ENCODE peak calls at places on chromosomes 6 and 20, in five cellular contexts. One of them, this sample, is unnamed.

GRCh38 chr6:14732845-14733757 is 512.8 kb upstream of the JARID2 start:
- DNase-seq in HL-60: no peak
- DNase-seq in ovary: no peak
- DNase-seq in stimulated activated CD4-positive, alpha-beta T cell treated with anti-CD3 and anti-CD28 coated beads, Interleukin-1b, Interleukin-23, amount 100 ng/mL, for 48 hours: peak; percentile 83
- DNase-seq in kidney epithelial cell: peak; percentile 79
- DNase-seq in this sample: peak; percentile 90

GRCh38 chr20:51631011-51631950 is 88.8 kb upstream of the NFATC2 start:
- DNase-seq in HL-60: peak; percentile 54
- DNase-seq in stimulated activated CD4-positive, alpha-beta T cell treated with anti-CD3 and anti-CD28 coated beads, Interleukin-1b, Interleukin-23, amount 100 ng/mL, for 48 hours: peak; percentile 46
- DNase-seq in kidney epithelial cell: peak; percentile 97
- DNase-seq in ovary: peak; percentile 60
- DNase-seq in this sample: no peak

GRCh38 chr6:31497595-31498476 is at the start of gene MICB:
- DNase-seq in kidney epithelial cell: peak; percentile 66
- DNase-seq in stimulated activated CD4-positive, alpha-beta T cell treated with anti-CD3 and anti-CD28 coated beads, Interleukin-1b, Interleukin-23, amount 100 ng/mL, for 48 hours: peak; percentile 81
- DNase-seq in ovary: peak; percentile 56
- DNase-seq in HL-60: peak; percentile 78
- DNase-seq in this sample: peak; percentile 46

GRCh38 chr20:36311854-36312723 is 6.0 kb downstream of the DLGAP4 start:
- DNase-seq in ovary: no peak
- DNase-seq in kidney epithelial cell: no peak
- DNase-seq in stimulated activated CD4-positive, alpha-beta T cell treated with anti-CD3 and anti-CD28 coated beads, Interleukin-1b, Interleukin-23, amount 100 ng/mL, for 48 hours: no peak
- DNase-seq in HL-60: no peak
- DNase-seq in this sample: no peak

GRCh38 chr20:61126369-61127195 is 125.5 kb upstream of the CDH4 start:
- DNase-seq in kidney epithelial cell: no peak
- DNase-seq in HL-60: no peak
- DNase-seq in stimulated activated CD4-positive, alpha-beta T cell treated with anti-CD3 and anti-CD28 coated beads, Interleukin-1b, Interleukin-23, amount 100 ng/mL, for 48 hours: no peak
- DNase-seq in ovary: no peak
- DNase-seq in this sample: no peak

GRCh38 chr6:163290545-163291274 is 123.8 kb upstream of the QKI start:
- DNase-seq in stimulated activated CD4-positive, alpha-beta T cell treated with anti-CD3 and anti-CD28 coated beads, Interleukin-1b, Interleukin-23, amount 100 ng/mL, for 48 hours: no peak
- DNase-seq in HL-60: no peak
- DNase-seq in ovary: no peak
- DNase-seq in kidney epithelial cell: no peak
- DNase-seq in this sample: no peak

GRCh38 chr6:137342607-137343186 is 123.5 kb upstream of the IFNGR1 start:
- DNase-seq in kidney epithelial cell: no peak
- DNase-seq in stimulated activated CD4-positive, alpha-beta T cell treated with anti-CD3 and anti-CD28 coated beads, Interleukin-1b, Interleukin-23, amount 100 ng/mL, for 48 hours: no peak
- DNase-seq in ovary: peak; percentile 27
- DNase-seq in HL-60: no peak
- DNase-seq in this sample: no peak

GRCh38 chr20:51945881-51946280 is 143.6 kb upstream of the SALL4 start:
- DNase-seq in ovary: no peak
- DNase-seq in stimulated activated CD4-positive, alpha-beta T cell treated with anti-CD3 and anti-CD28 coated beads, Interleukin-1b, Interleukin-23, amount 100 ng/mL, for 48 hours: no peak
- DNase-seq in kidney epithelial cell: no peak
- DNase-seq in HL-60: no peak
- DNase-seq in this sample: no peak

GRCh38 chr6:151842816-151843215 is 35.3 kb downstream of the ESR1 start:
- DNase-seq in kidney epithelial cell: no peak
- DNase-seq in ovary: no peak
- DNase-seq in stimulated activated CD4-positive, alpha-beta T cell treated with anti-CD3 and anti-CD28 coated beads, Interleukin-1b, Interleukin-23, amount 100 ng/mL, for 48 hours: no peak
- DNase-seq in HL-60: no peak
- DNase-seq in this sample: no peak

GRCh38 chr6:111124406-111124805 is 37.1 kb downstream of the SLC16A10 start:
- DNase-seq in stimulated activated CD4-positive, alpha-beta T cell treated with anti-CD3 and anti-CD28 coated beads, Interleukin-1b, Interleukin-23, amount 100 ng/mL, for 48 hours: no peak
- DNase-seq in ovary: no peak
- DNase-seq in HL-60: no peak
- DNase-seq in kidney epithelial cell: no peak
- DNase-seq in this sample: no peak

GRCh38 chr6:79699606-79700005 is 68.5 kb downstream of the SH3BGRL2 start:
- DNase-seq in stimulated activated CD4-positive, alpha-beta T cell treated with anti-CD3 and anti-CD28 coated beads, Interleukin-1b, Interleukin-23, amount 100 ng/mL, for 48 hours: no peak
- DNase-seq in kidney epithelial cell: no peak
- DNase-seq in HL-60: no peak
- DNase-seq in ovary: no peak
- DNase-seq in this sample: no peak

GRCh38 chr6:1554241-1554880 is 55.4 kb upstream of the FOXC1 start:
- DNase-seq in kidney epithelial cell: no peak
- DNase-seq in stimulated activated CD4-positive, alpha-beta T cell treated with anti-CD3 and anti-CD28 coated beads, Interleukin-1b, Interleukin-23, amount 100 ng/mL, for 48 hours: no peak
- DNase-seq in ovary: no peak
- DNase-seq in HL-60: no peak
- DNase-seq in this sample: no peak

GRCh38 chr20:9503530-9504251 is 10.7 kb upstream of the LAMP5 start:
- DNase-seq in kidney epithelial cell: no peak
- DNase-seq in HL-60: no peak
- DNase-seq in ovary: no peak
- DNase-seq in stimulated activated CD4-positive, alpha-beta T cell treated with anti-CD3 and anti-CD28 coated beads, Interleukin-1b, Interleukin-23, amount 100 ng/mL, for 48 hours: no peak
- DNase-seq in this sample: no peak

GRCh38 chr6:52376763-52377162 is 14.8 kb downstream of the PAQR8 start:
- DNase-seq in ovary: no peak
- DNase-seq in HL-60: no peak
- DNase-seq in stimulated activated CD4-positive, alpha-beta T cell treated with anti-CD3 and anti-CD28 coated beads, Interleukin-1b, Interleukin-23, amount 100 ng/mL, for 48 hours: no peak
- DNase-seq in kidney epithelial cell: no peak
- DNase-seq in this sample: no peak

GRCh38 chr6:5241242-5241641 is 19.5 kb downstream of the LYRM4 start:
- DNase-seq in kidney epithelial cell: no peak
- DNase-seq in stimulated activated CD4-positive, alpha-beta T cell treated with anti-CD3 and anti-CD28 coated beads, Interleukin-1b, Interleukin-23, amount 100 ng/mL, for 48 hours: no peak
- DNase-seq in ovary: no peak
- DNase-seq in HL-60: no peak
- DNase-seq in this sample: no peak

GRCh38 chr6:35960192-35960591 is 39.3 kb upstream of the SRPK1 start:
- DNase-seq in kidney epithelial cell: no peak
- DNase-seq in ovary: no peak
- DNase-seq in HL-60: no peak
- DNase-seq in stimulated activated CD4-positive, alpha-beta T cell treated with anti-CD3 and anti-CD28 coated beads, Interleukin-1b, Interleukin-23, amount 100 ng/mL, for 48 hours: no peak
- DNase-seq in this sample: no peak

GRCh38 chr6:129114992-129115391 is 232.1 kb downstream of the LAMA2 start:
- DNase-seq in stimulated activated CD4-positive, alpha-beta T cell treated with anti-CD3 and anti-CD28 coated beads, Interleukin-1b, Interleukin-23, amount 100 ng/mL, for 48 hours: no peak
- DNase-seq in kidney epithelial cell: no peak
- DNase-seq in ovary: no peak
- DNase-seq in HL-60: no peak
- DNase-seq in this sample: no peak

GRCh38 chr20:3237958-3238615 is 903 bp downstream of the SLC4A11 start:
- DNase-seq in stimulated activated CD4-positive, alpha-beta T cell treated with anti-CD3 and anti-CD28 coated beads, Interleukin-1b, Interleukin-23, amount 100 ng/mL, for 48 hours: no peak
- DNase-seq in HL-60: no peak
- DNase-seq in ovary: no peak
- DNase-seq in kidney epithelial cell: no peak
- DNase-seq in this sample: no peak

GRCh38 chr6:27096834-27097511 is 150.5 kb upstream of the PRSS16 start:
- DNase-seq in stimulated activated CD4-positive, alpha-beta T cell treated with anti-CD3 and anti-CD28 coated beads, Interleukin-1b, Interleukin-23, amount 100 ng/mL, for 48 hours: peak; percentile 72
- DNase-seq in HL-60: no peak
- DNase-seq in kidney epithelial cell: no peak
- DNase-seq in ovary: peak; percentile 28
- DNase-seq in this sample: peak; percentile 85

GRCh38 chr6:81486234-81486633 is 266.2 kb downstream of the TENT5A start:
- DNase-seq in ovary: no peak
- DNase-seq in HL-60: no peak
- DNase-seq in stimulated activated CD4-positive, alpha-beta T cell treated with anti-CD3 and anti-CD28 coated beads, Interleukin-1b, Interleukin-23, amount 100 ng/mL, for 48 hours: no peak
- DNase-seq in kidney epithelial cell: no peak
- DNase-seq in this sample: no peak